ENCODE peak calls at places on chromosome 22, in seven cellular contexts. One of them, this sample, is unnamed.

GRCh38 chr22:38205261-38206128 is 3.7 kb downstream of the MAFF start:
- DNase-seq in Calu3: no peak
- DNase-seq in IMR-90: peak
- DNase-seq in GM13977: no peak
- DNase-seq in AG04450: peak
- DNase-seq in body of pancreas: no peak
- DNase-seq in GM12878: no peak
- DNase-seq in this sample: no peak

GRCh38 chr22:46684706-46685105 is 53.3 kb downstream of the CERK start:
- DNase-seq in AG04450: no peak
- DNase-seq in GM12878: peak
- DNase-seq in GM13977: peak
- DNase-seq in body of pancreas: no peak
- DNase-seq in IMR-90: no peak
- DNase-seq in Calu3: no peak
- DNase-seq in this sample: peak

GRCh38 chr22:25404556-25404922 is 159.9 kb upstream of the GRK3 start:
- DNase-seq in AG04450: no peak
- DNase-seq in IMR-90: no peak
- DNase-seq in body of pancreas: no peak
- DNase-seq in Calu3: peak
- DNase-seq in GM13977: no peak
- DNase-seq in GM12878: no peak
- DNase-seq in this sample: peak

GRCh38 chr22:31491218-31491962 is 1.7 kb upstream of the EIF4ENIF1 start:
- DNase-seq in GM13977: no peak
- DNase-seq in GM12878: no peak
- DNase-seq in Calu3: no peak
- DNase-seq in AG04450: no peak
- DNase-seq in body of pancreas: no peak
- DNase-seq in IMR-90: no peak
- DNase-seq in this sample: no peak

GRCh38 chr22:39207141-39208012 is 37.4 kb downstream of the PDGFB start:
- DNase-seq in GM13977: no peak
- DNase-seq in AG04450: no peak
- DNase-seq in IMR-90: peak
- DNase-seq in GM12878: no peak
- DNase-seq in body of pancreas: peak
- DNase-seq in Calu3: peak
- DNase-seq in this sample: peak

GRCh38 chr22:46777609-46777970 is 15.1 kb downstream of the TBC1D22A start:
- DNase-seq in GM12878: no peak
- DNase-seq in IMR-90: no peak
- DNase-seq in Calu3: no peak
- DNase-seq in AG04450: no peak
- DNase-seq in GM13977: peak
- DNase-seq in body of pancreas: no peak
- DNase-seq in this sample: peak

GRCh38 chr22:30459206-30460052 is 12.4 kb downstream of the SEC14L3 start:
- DNase-seq in IMR-90: peak
- DNase-seq in AG04450: no peak
- DNase-seq in body of pancreas: no peak
- DNase-seq in GM12878: no peak
- DNase-seq in GM13977: peak
- DNase-seq in Calu3: peak
- DNase-seq in this sample: no peak

GRCh38 chr22:30863161-30863833 is 105.3 kb downstream of the MORC2 start:
- DNase-seq in AG04450: no peak
- DNase-seq in GM12878: no peak
- DNase-seq in body of pancreas: peak
- DNase-seq in IMR-90: peak
- DNase-seq in Calu3: no peak
- DNase-seq in GM13977: no peak
- DNase-seq in this sample: peak

GRCh38 chr22:47328550-47329243 is 566.2 kb downstream of the TBC1D22A start:
- DNase-seq in GM12878: no peak
- DNase-seq in GM13977: no peak
- DNase-seq in AG04450: peak
- DNase-seq in IMR-90: peak
- DNase-seq in Calu3: peak
- DNase-seq in body of pancreas: no peak
- DNase-seq in this sample: no peak

GRCh38 chr22:21947040-21948014 is 5.3 kb downstream of the PPM1F start:
- DNase-seq in GM12878: no peak
- DNase-seq in AG04450: peak
- DNase-seq in GM13977: no peak
- DNase-seq in Calu3: no peak
- DNase-seq in IMR-90: peak
- DNase-seq in body of pancreas: no peak
- DNase-seq in this sample: no peak

GRCh38 chr22:32528316-32528715 is 53.7 kb downstream of the FBXO7 start:
- DNase-seq in body of pancreas: no peak
- DNase-seq in IMR-90: no peak
- DNase-seq in Calu3: no peak
- DNase-seq in GM12878: no peak
- DNase-seq in GM13977: no peak
- DNase-seq in AG04450: no peak
- DNase-seq in this sample: no peak

DNA sequence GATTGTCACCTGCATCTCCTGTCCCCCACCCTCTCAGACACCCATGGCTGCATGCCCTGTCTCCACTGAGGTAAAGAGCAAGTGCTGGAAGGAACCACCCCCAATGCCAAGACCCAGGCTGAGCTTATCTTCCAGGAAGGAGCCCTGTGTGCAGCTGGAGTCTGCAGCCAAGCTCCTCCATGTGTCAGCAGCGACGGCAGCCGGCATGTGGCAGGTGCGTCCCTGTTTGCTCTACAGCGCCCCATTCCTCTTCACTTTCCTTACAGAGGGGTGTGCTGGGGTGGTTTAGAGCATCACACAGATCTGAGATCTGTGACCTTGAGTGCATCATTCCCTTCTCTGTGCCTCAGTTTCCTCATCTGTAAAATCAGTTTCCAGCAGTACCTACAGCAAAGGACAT is 7.7 kb upstream of the MN1 start:
- DNase-seq in IMR-90: no peak
- DNase-seq in body of pancreas: no peak
- DNase-seq in AG04450: no peak
- DNase-seq in GM13977: no peak
- DNase-seq in Calu3: no peak
- DNase-seq in GM12878: no peak
- DNase-seq in this sample: no peak
- TF ChIP-seq CTCF in IMR-90: no peak
- TF ChIP-seq CTCF in body of pancreas: no peak
- TF ChIP-seq CTCF in AG04450: no peak
- TF ChIP-seq CTCF in GM13977: no peak
- TF ChIP-seq CTCF in Calu3: no peak
- TF ChIP-seq CTCF in GM12878: no peak
- TF ChIP-seq CTCF in this sample: no peak

DNA sequence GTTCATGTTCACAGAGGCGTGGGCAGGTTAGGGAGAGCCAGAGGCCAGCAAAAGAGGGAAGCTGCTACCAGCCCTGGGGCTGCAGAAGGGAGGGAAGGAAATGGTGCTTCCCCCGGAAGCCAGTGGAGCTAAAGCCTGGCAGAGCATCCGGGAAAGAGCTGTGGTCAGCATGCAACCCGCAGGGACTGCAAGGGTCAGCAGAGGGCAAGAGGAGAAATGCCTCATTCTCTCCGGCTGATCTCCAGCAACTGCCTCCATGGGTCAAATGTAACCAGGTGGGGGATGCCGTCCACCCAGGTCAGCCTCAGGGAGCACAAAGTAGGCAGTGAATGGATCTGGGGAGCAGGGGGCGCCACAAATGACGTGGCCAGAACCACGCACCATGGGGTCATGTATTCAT is 36.9 kb upstream of the PRR5 start:
- DNase-seq in body of pancreas: no peak
- DNase-seq in AG04450: no peak
- DNase-seq in GM13977: no peak
- DNase-seq in GM12878: no peak
- DNase-seq in IMR-90: no peak
- DNase-seq in Calu3: no peak
- DNase-seq in this sample: no peak
- TF ChIP-seq CTCF in body of pancreas: no peak
- TF ChIP-seq CTCF in AG04450: no peak
- TF ChIP-seq CTCF in GM13977: no peak
- TF ChIP-seq CTCF in GM12878: no peak
- TF ChIP-seq CTCF in IMR-90: no peak
- TF ChIP-seq CTCF in Calu3: no peak
- TF ChIP-seq CTCF in this sample: no peak

GRCh38 chr22:42297778-42298177 is 27.3 kb upstream of the TCF20 start:
- DNase-seq in IMR-90: no peak
- DNase-seq in body of pancreas: no peak
- DNase-seq in Calu3: no peak
- DNase-seq in GM13977: no peak
- DNase-seq in GM12878: no peak
- DNase-seq in AG04450: no peak
- DNase-seq in this sample: no peak

GRCh38 chr22:42294034-42294985 is 23.9 kb upstream of the TCF20 start:
- DNase-seq in body of pancreas: peak
- DNase-seq in Calu3: peak
- DNase-seq in AG04450: no peak
- DNase-seq in GM13977: no peak
- DNase-seq in IMR-90: peak
- DNase-seq in GM12878: no peak
- DNase-seq in this sample: no peak

GRCh38 chr22:42298746-42299145 is 28.3 kb upstream of the TCF20 start:
- DNase-seq in body of pancreas: no peak
- DNase-seq in Calu3: no peak
- DNase-seq in IMR-90: no peak
- DNase-seq in AG04450: no peak
- DNase-seq in GM12878: no peak
- DNase-seq in GM13977: no peak
- DNase-seq in this sample: no peak

GRCh38 chr22:42296883-42297282 is 26.4 kb upstream of the TCF20 start:
- DNase-seq in GM12878: no peak
- DNase-seq in body of pancreas: no peak
- DNase-seq in IMR-90: no peak
- DNase-seq in AG04450: no peak
- DNase-seq in GM13977: no peak
- DNase-seq in Calu3: no peak
- DNase-seq in this sample: no peak

GRCh38 chr22:42296381-42296853 is 26.0 kb upstream of the TCF20 start:
- DNase-seq in GM13977: no peak
- DNase-seq in AG04450: no peak
- DNase-seq in IMR-90: no peak
- DNase-seq in body of pancreas: no peak
- DNase-seq in GM12878: no peak
- DNase-seq in Calu3: peak
- DNase-seq in this sample: no peak
- TF ChIP-seq CTCF in GM13977: peak
- TF ChIP-seq CTCF in AG04450: peak
- TF ChIP-seq CTCF in IMR-90: no peak
- TF ChIP-seq CTCF in body of pancreas: no peak
- TF ChIP-seq CTCF in GM12878: no peak
- TF ChIP-seq CTCF in Calu3: peak
- TF ChIP-seq CTCF in this sample: no peak

GRCh38 chr22:41845380-41846267 is 12.7 kb downstream of the SREBF2 start:
- DNase-seq in GM13977: no peak
- DNase-seq in AG04450: no peak
- DNase-seq in IMR-90: no peak
- DNase-seq in GM12878: no peak
- DNase-seq in body of pancreas: no peak
- DNase-seq in Calu3: no peak
- DNase-seq in this sample: no peak

GRCh38 chr22:41847300-41847699 is 14.4 kb downstream of the SREBF2 start:
- DNase-seq in AG04450: no peak
- DNase-seq in GM13977: no peak
- DNase-seq in GM12878: no peak
- DNase-seq in body of pancreas: no peak
- DNase-seq in IMR-90: no peak
- DNase-seq in Calu3: no peak
- DNase-seq in this sample: no peak

GRCh38 chr22:41844513-41844912 is 11.6 kb downstream of the SREBF2 start:
- DNase-seq in GM12878: no peak
- DNase-seq in AG04450: no peak
- DNase-seq in IMR-90: no peak
- DNase-seq in Calu3: peak
- DNase-seq in body of pancreas: peak
- DNase-seq in GM13977: no peak
- DNase-seq in this sample: no peak

GRCh38 chr22:41846268-41847002 is 13.5 kb downstream of the SREBF2 start:
- DNase-seq in AG04450: no peak
- DNase-seq in IMR-90: no peak
- DNase-seq in GM12878: no peak
- DNase-seq in body of pancreas: no peak
- DNase-seq in GM13977: no peak
- DNase-seq in Calu3: no peak
- DNase-seq in this sample: no peak

DNA sequence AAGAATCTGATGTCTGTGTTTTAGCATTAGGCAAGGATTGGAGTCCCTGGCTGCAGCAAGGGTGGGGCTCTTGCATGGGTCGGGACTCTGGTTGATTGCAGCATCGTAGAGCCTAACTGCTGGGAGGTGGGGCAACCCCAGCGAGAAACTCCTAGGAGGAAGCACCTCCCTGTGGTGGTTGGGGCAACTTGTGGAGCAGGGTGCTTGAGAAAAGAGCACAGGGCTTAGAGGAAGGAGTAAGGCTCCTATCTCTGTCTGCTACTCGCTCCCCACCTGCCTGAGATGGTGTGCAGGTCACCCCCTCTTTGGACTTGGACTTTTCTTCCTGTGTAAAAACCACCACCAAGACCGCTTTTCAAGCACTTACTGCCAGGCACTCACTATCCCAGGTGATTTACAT is 15.6 kb downstream of the SREBF2 start:
- DNase-seq in Calu3: peak
- DNase-seq in IMR-90: no peak
- DNase-seq in AG04450: no peak
- DNase-seq in GM12878: no peak
- DNase-seq in GM13977: no peak
- DNase-seq in body of pancreas: no peak
- DNase-seq in this sample: no peak
- TF ChIP-seq CTCF in Calu3: no peak
- TF ChIP-seq CTCF in IMR-90: no peak
- TF ChIP-seq CTCF in AG04450: no peak
- TF ChIP-seq CTCF in GM12878: no peak
- TF ChIP-seq CTCF in GM13977: no peak
- TF ChIP-seq CTCF in body of pancreas: no peak
- TF ChIP-seq CTCF in this sample: no peak

This sample was measured in GM13976.